ENCODE peak calls at places on chromosome 11, in four cellular contexts. D, J, R and O are unnamed samples.
A peak's percentile ranks its signal among the peaks of the same experiment; 100 is the strongest.

GRCh38 chr11:114111369-114112042 is 52.0 kb downstream of the ZBTB16 start:
- DNase-seq in R (no peak), J (no peak), D (no peak), O (no peak)

GRCh38 chr11:110471315-110471714 is 41.6 kb downstream of the FDX1 start:
- DNase-seq in J (no peak), R (no peak), D (no peak), O (no peak)

GRCh38 chr11:62554377-62554776 is 7.8 kb upstream of the AHNAK start:
- DNase-seq in D (no peak), J (no peak), R (peak; percentile 56), O (no peak)

GRCh38 chr11:34513674-34513995 is at the start of gene ELF5:
- DNase-seq in J (no peak), R (no peak), D (no peak), O (no peak)

GRCh38 chr11:66542362-66542761 is 3.5 kb downstream of the ZDHHC24 start:
- DNase-seq in J (no peak), D (no peak), R (no peak), O (no peak)

GRCh38 chr11:120231963-120232362 is 8.0 kb upstream of the POU2F3 start:
- DNase-seq in J (no peak), D (no peak), R (no peak), O (no peak)

GRCh38 chr11:119365071-119365591 is 16.4 kb downstream of the USP2 start:
- DNase-seq in J (no peak), R (no peak), D (no peak), O (no peak)

GRCh38 chr11:67056640-67057409 is at the start of gene RHOD:
- DNase-seq in R (no peak), D (no peak), J (peak; percentile 90), O (no peak)

GRCh38 chr11:117144477-117145392 is 648 bp downstream of the PAFAH1B2 start:
- DNase-seq in R (peak; percentile 66), J (peak; percentile 79), D (no peak), O (no peak)

GRCh38 chr11:85665756-85666155 is 827 bp upstream of the CREBZF start:
- DNase-seq in J (no peak), R (no peak), D (no peak), O (no peak)

GRCh38 chr11:942853-943252 is 17.2 kb downstream of the AP2A2 start:
- DNase-seq in R (no peak), J (no peak), D (no peak), O (no peak)

GRCh38 chr11:110184974-110185597 is 91.9 kb downstream of the ZC3H12C start:
- DNase-seq in J (no peak), D (no peak), R (no peak), O (peak; percentile 10)

GRCh38 chr11:111176603-111177002 is 68.9 kb upstream of the POU2AF2 start:
- DNase-seq in R (no peak), J (no peak), D (no peak), O (no peak)

GRCh38 chr11:35905901-35906661 is 37.8 kb upstream of the LDLRAD3 start:
- DNase-seq in R (no peak), J (no peak), D (no peak), O (no peak)